ENCODE peak calls at places on chromosome 4, in ten cellular contexts. V, A, B, K, H, W, D, L, M and X are unnamed samples.

GRCh38 chr4:94452476-94453300 is 946 bp downstream of the PDLIM5 start:
- DNase-seq in V (peak; percentile 40), A (peak; percentile 7), B (peak; percentile 66), K (peak; percentile 22), H (peak; percentile 89), W (no peak), D (peak; percentile 52), L (peak; percentile 67), M (peak; percentile 37), X (peak; percentile 10)

GRCh38 chr4:12492730-12493398 is 991.3 kb downstream of the RAB28 start:
- DNase-seq in V (no peak), A (no peak), B (no peak), K (no peak), H (no peak), W (no peak), D (no peak), L (no peak), M (no peak), X (no peak)

GRCh38 chr4:35689866-35690265 is 554.4 kb downstream of the ARAP2 start:
- DNase-seq in V (no peak), A (no peak), B (no peak), K (no peak), H (peak; percentile 67), W (no peak), D (no peak), L (no peak), M (no peak), X (no peak)

GRCh38 chr4:100933628-100934027 is 413.7 kb downstream of the PPP3CA start:
- DNase-seq in V (no peak), A (no peak), B (no peak), K (no peak), H (no peak), W (no peak), D (no peak), L (no peak), M (no peak), X (no peak)

GRCh38 chr4:182143822-182144620 is 99.2 kb upstream of the TENM3 start:
- DNase-seq in V (peak; percentile 48), A (no peak), B (peak; percentile 76), K (peak; percentile 81), H (peak; percentile 86), W (peak; percentile 40), D (no peak), L (peak; percentile 58), M (no peak), X (no peak)

GRCh38 chr4:98626350-98626749 is 32.1 kb downstream of the TSPAN5 start:
- DNase-seq in V (no peak), A (no peak), B (peak; percentile 93), K (no peak), H (peak; percentile 90), W (no peak), D (no peak), L (no peak), M (no peak), X (no peak)

GRCh38 chr4:137694138-137694537 is 161.8 kb upstream of the PCDH18 start:
- DNase-seq in V (no peak), A (no peak), B (no peak), K (no peak), H (no peak), W (no peak), D (no peak), L (no peak), M (no peak), X (no peak)

GRCh38 chr4:105859233-105859632 is 36.0 kb upstream of the NPNT start:
- DNase-seq in V (peak; percentile 28), A (no peak), B (peak; percentile 69), K (no peak), H (no peak), W (no peak), D (no peak), L (no peak), M (no peak), X (no peak)

GRCh38 chr4:171017596-171017995 is 795.6 kb upstream of the GALNTL6 start:
- DNase-seq in V (no peak), A (no peak), B (no peak), K (no peak), H (no peak), W (no peak), D (peak; percentile 68), L (no peak), M (no peak), X (no peak)

GRCh38 chr4:169621754-169622481 is 1.5 kb downstream of the CLCN3 start:
- DNase-seq in V (peak; percentile 19), A (no peak), B (peak; percentile 36), K (no peak), H (no peak), W (no peak), D (no peak), L (no peak), M (no peak), X (no peak)

GRCh38 chr4:110245567-110245966 is 47.2 kb upstream of the ELOVL6 start:
- DNase-seq in V (no peak), A (no peak), B (peak; percentile 21), K (no peak), H (no peak), W (no peak), D (no peak), L (no peak), M (no peak), X (no peak)

GRCh38 chr4:76579596-76580375 is 144.8 kb downstream of the SHROOM3 start:
- DNase-seq in V (no peak), A (no peak), B (no peak), K (no peak), H (peak; percentile 81), W (peak; percentile 58), D (no peak), L (no peak), M (no peak), X (no peak)

GRCh38 chr4:8188743-8189550 is 10.1 kb upstream of the SH3TC1 start:
- DNase-seq in V (no peak), A (no peak), B (no peak), K (peak; percentile 69), H (no peak), W (peak; percentile 84), D (no peak), L (no peak), M (no peak), X (no peak)

GRCh38 chr4:169398294-169398693 is 127.5 kb upstream of the SH3RF1 start:
- DNase-seq in V (no peak), A (no peak), B (peak; percentile 71), K (no peak), H (no peak), W (no peak), D (no peak), L (no peak), M (no peak), X (no peak)

GRCh38 chr4:112029642-112030235 is 115.5 kb upstream of the FAM241A start:
- DNase-seq in V (no peak), A (no peak), B (no peak), K (no peak), H (no peak), W (no peak), D (no peak), L (no peak), M (no peak), X (no peak)

GRCh38 chr4:41991916-41992767 is 1.8 kb downstream of the SLC30A9 start:
- DNase-seq in V (no peak), A (no peak), B (peak; percentile 30), K (no peak), H (peak; percentile 58), W (no peak), D (no peak), L (no peak), M (no peak), X (no peak)

GRCh38 chr4:14812101-14812500 is 190.2 kb upstream of the CPEB2 start:
- DNase-seq in V (no peak), A (no peak), B (no peak), K (no peak), H (no peak), W (no peak), D (no peak), L (no peak), M (no peak), X (no peak)

GRCh38 chr4:26020896-26021295 is 106.9 kb downstream of the SMIM20 start:
- DNase-seq in V (no peak), A (no peak), B (peak; percentile 23), K (no peak), H (no peak), W (no peak), D (no peak), L (no peak), M (no peak), X (no peak)

GRCh38 chr4:8768357-8768999 is 103.2 kb downstream of the HMX1 start:
- DNase-seq in V (no peak), A (no peak), B (no peak), K (no peak), H (no peak), W (no peak), D (no peak), L (no peak), M (no peak), X (no peak)

GRCh38 chr4:8725071-8725841 is 132.7 kb downstream of the CPZ start:
- DNase-seq in V (no peak), A (no peak), B (no peak), K (no peak), H (peak; percentile 55), W (no peak), D (no peak), L (no peak), M (no peak), X (no peak)

GRCh38 chr4:1731180-1731579 is 9.9 kb downstream of the TACC3 start:
- DNase-seq in V (no peak), A (no peak), B (peak; percentile 91), K (no peak), H (no peak), W (no peak), D (no peak), L (no peak), M (no peak), X (no peak)

GRCh38 chr4:126306152-126306869 is 991.6 kb downstream of the FAT4 start:
- DNase-seq in V (no peak), A (no peak), B (no peak), K (no peak), H (no peak), W (no peak), D (no peak), L (no peak), M (no peak), X (no peak)

GRCh38 chr4:116020141-116020722 is 906.8 kb upstream of the NDST4 start:
- DNase-seq in V (no peak), A (no peak), B (no peak), K (no peak), H (peak; percentile 37), W (no peak), D (no peak), L (no peak), M (no peak), X (no peak)

GRCh38 chr4:56658410-56659003 is 22.6 kb downstream of the HOPX start:
- DNase-seq in V (no peak), A (no peak), B (peak; percentile 28), K (no peak), H (no peak), W (no peak), D (no peak), L (no peak), M (no peak), X (no peak)